ENCODE peak calls at places on chromosomes 7 and 10, in eight cellular contexts. One of them, this sample, is unnamed.

GRCh38 chr10:78155722-78156121 is 122.1 kb downstream of the RPS24 start:
- DNase-seq in H54: no peak
- DNase-seq in IMR-90: no peak
- DNase-seq in uterus: no peak
- DNase-seq in A549: no peak
- DNase-seq in endothelial cell of umbilical vein: no peak
- DNase-seq in esophagus muscularis mucosa: no peak
- DNase-seq in testis: no peak
- DNase-seq in this sample: no peak

GRCh38 chr7:49670991-49671390 is 102.4 kb upstream of the VWC2 start:
- DNase-seq in H54: peak; percentile 37
- DNase-seq in IMR-90: no peak
- DNase-seq in uterus: no peak
- DNase-seq in A549: peak; percentile 40
- DNase-seq in endothelial cell of umbilical vein: no peak
- DNase-seq in esophagus muscularis mucosa: no peak
- DNase-seq in testis: no peak
- DNase-seq in this sample: no peak

GRCh38 chr10:104256335-104257080 is 1.8 kb downstream of the GSTO1 start:
- DNase-seq in H54: no peak
- DNase-seq in IMR-90: no peak
- DNase-seq in uterus: no peak
- DNase-seq in A549: no peak
- DNase-seq in endothelial cell of umbilical vein: peak; percentile 65
- DNase-seq in esophagus muscularis mucosa: no peak
- DNase-seq in testis: no peak
- DNase-seq in this sample: no peak

GRCh38 chr7:27314111-27314510 is 71.5 kb downstream of the EVX1 start:
- DNase-seq in H54: no peak
- DNase-seq in IMR-90: no peak
- DNase-seq in uterus: no peak
- DNase-seq in A549: no peak
- DNase-seq in endothelial cell of umbilical vein: no peak
- DNase-seq in esophagus muscularis mucosa: no peak
- DNase-seq in testis: no peak
- DNase-seq in this sample: no peak

GRCh38 chr7:98958968-98959367 is 80.6 kb downstream of the TRRAP start:
- DNase-seq in H54: no peak
- DNase-seq in IMR-90: no peak
- DNase-seq in uterus: no peak
- DNase-seq in A549: no peak
- DNase-seq in endothelial cell of umbilical vein: no peak
- DNase-seq in esophagus muscularis mucosa: no peak
- DNase-seq in testis: no peak
- DNase-seq in this sample: no peak

GRCh38 chr7:133273221-133273620 is 20.3 kb downstream of the EXOC4 start:
- DNase-seq in H54: no peak
- DNase-seq in IMR-90: no peak
- DNase-seq in uterus: no peak
- DNase-seq in A549: no peak
- DNase-seq in endothelial cell of umbilical vein: no peak
- DNase-seq in esophagus muscularis mucosa: no peak
- DNase-seq in testis: no peak
- DNase-seq in this sample: no peak

GRCh38 chr10:29063806-29064644 is 224.8 kb upstream of the LYZL1 start:
- DNase-seq in H54: no peak
- DNase-seq in IMR-90: peak; percentile 52
- DNase-seq in uterus: no peak
- DNase-seq in A549: peak; percentile 82
- DNase-seq in endothelial cell of umbilical vein: no peak
- DNase-seq in esophagus muscularis mucosa: no peak
- DNase-seq in testis: no peak
- DNase-seq in this sample: no peak

GRCh38 chr7:105661625-105662024 is 80.3 kb upstream of the EFCAB10 start:
- DNase-seq in H54: no peak
- DNase-seq in IMR-90: no peak
- DNase-seq in uterus: no peak
- DNase-seq in A549: no peak
- DNase-seq in endothelial cell of umbilical vein: no peak
- DNase-seq in esophagus muscularis mucosa: no peak
- DNase-seq in testis: no peak
- DNase-seq in this sample: no peak

GRCh38 chr10:23439920-23440875 is 1.3 kb downstream of the OTUD1 start:
- DNase-seq in H54: no peak
- DNase-seq in IMR-90: peak; percentile 37
- DNase-seq in uterus: peak; percentile 18
- DNase-seq in A549: no peak
- DNase-seq in endothelial cell of umbilical vein: peak; percentile 32
- DNase-seq in esophagus muscularis mucosa: no peak
- DNase-seq in testis: peak; percentile 32
- DNase-seq in this sample: no peak

GRCh38 chr10:23437987-23438546 is 808 bp upstream of the OTUD1 start:
- DNase-seq in H54: no peak
- DNase-seq in IMR-90: no peak
- DNase-seq in uterus: no peak
- DNase-seq in A549: no peak
- DNase-seq in endothelial cell of umbilical vein: no peak
- DNase-seq in esophagus muscularis mucosa: no peak
- DNase-seq in testis: no peak
- DNase-seq in this sample: no peak

GRCh38 chr10:23439452-23439919 is 611 bp downstream of the OTUD1 start:
- DNase-seq in H54: no peak
- DNase-seq in IMR-90: no peak
- DNase-seq in uterus: peak; percentile 21
- DNase-seq in A549: no peak
- DNase-seq in endothelial cell of umbilical vein: no peak
- DNase-seq in esophagus muscularis mucosa: no peak
- DNase-seq in testis: no peak
- DNase-seq in this sample: peak; percentile 88

GRCh38 chr10:23435378-23435777 is 3.5 kb upstream of the OTUD1 start:
- DNase-seq in H54: no peak
- DNase-seq in IMR-90: no peak
- DNase-seq in uterus: no peak
- DNase-seq in A549: no peak
- DNase-seq in endothelial cell of umbilical vein: no peak
- DNase-seq in esophagus muscularis mucosa: no peak
- DNase-seq in testis: no peak
- DNase-seq in this sample: no peak

DNA sequence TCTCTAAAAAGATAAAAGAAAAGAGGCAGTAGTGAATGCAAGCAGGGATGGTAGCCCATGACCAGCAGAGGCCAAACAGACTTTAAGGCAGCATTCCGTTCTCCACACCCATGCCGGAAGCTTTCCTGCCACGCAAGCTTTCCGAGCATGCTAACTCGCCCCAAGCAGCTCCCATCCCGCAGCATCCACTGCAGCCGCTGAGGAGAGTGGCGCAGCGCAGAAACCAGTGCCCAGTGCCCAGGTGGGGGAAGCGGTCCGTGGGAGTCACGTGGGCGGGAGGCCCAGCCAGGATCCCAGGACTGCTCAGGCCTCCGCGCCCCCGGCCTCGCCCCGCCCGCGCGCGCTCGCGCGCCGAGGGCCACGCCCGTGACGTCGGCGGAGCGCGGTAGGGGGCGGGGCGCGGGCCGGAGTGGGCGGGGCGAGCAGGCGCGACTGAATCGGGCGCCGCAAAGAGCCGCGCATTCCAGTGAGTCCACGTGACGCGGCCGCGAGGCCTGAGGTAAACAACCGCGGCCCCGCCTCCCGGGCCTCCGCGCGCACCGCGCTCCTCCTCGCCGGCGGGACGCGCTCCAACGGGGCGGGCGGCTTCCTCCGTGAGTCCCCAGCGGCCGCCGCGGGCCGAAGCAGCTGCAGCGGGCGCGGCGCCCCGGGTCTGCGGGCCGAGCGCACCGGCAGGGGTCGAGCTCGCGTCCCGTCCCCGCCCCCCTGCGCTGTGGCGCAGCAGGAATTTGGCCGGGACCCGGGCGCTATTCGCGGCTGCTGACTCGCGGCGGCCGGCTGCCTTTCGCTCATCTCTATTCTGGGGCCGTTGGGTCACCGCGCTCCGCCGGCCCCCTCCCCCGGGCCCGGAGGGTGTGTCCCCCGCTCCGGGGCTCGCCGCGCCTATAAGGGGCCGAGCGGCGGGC is at the start of gene OTUD1:
- DNase-seq in H54: peak; percentile 96
- DNase-seq in IMR-90: peak; percentile 91
- DNase-seq in uterus: peak; percentile 96
- DNase-seq in A549: peak; percentile 91
- DNase-seq in endothelial cell of umbilical vein: peak; percentile 91
- DNase-seq in esophagus muscularis mucosa: peak; percentile 98
- DNase-seq in testis: peak; percentile 98
- DNase-seq in this sample: no peak
- TF ChIP-seq POLR2A in H54: peak; percentile 63
- TF ChIP-seq POLR2A in IMR-90: peak; percentile 52
- TF ChIP-seq POLR2A in uterus: peak; percentile 88
- TF ChIP-seq POLR2A in A549: peak; percentile 65
- TF ChIP-seq POLR2A in endothelial cell of umbilical vein: no peak
- TF ChIP-seq POLR2A in esophagus muscularis mucosa: peak; percentile 53
- TF ChIP-seq POLR2A in testis: no peak
- TF ChIP-seq POLR2A in this sample: peak; percentile 73

GRCh38 chr10:3780766-3781457 is 4.1 kb downstream of the KLF6 start:
- DNase-seq in H54: no peak
- DNase-seq in IMR-90: peak; percentile 14
- DNase-seq in uterus: no peak
- DNase-seq in A549: no peak
- DNase-seq in endothelial cell of umbilical vein: peak; percentile 32
- DNase-seq in esophagus muscularis mucosa: no peak
- DNase-seq in testis: no peak
- DNase-seq in this sample: no peak
- TF ChIP-seq POLR2A in H54: no peak
- TF ChIP-seq POLR2A in IMR-90: no peak
- TF ChIP-seq POLR2A in uterus: no peak
- TF ChIP-seq POLR2A in A549: no peak
- TF ChIP-seq POLR2A in endothelial cell of umbilical vein: peak; percentile 75
- TF ChIP-seq POLR2A in esophagus muscularis mucosa: no peak
- TF ChIP-seq POLR2A in testis: no peak
- TF ChIP-seq POLR2A in this sample: no peak

GRCh38 chr10:6119962-6120361 is 31.1 kb downstream of the RBM17 start:
- DNase-seq in H54: no peak
- DNase-seq in IMR-90: no peak
- DNase-seq in uterus: no peak
- DNase-seq in A549: no peak
- DNase-seq in endothelial cell of umbilical vein: no peak
- DNase-seq in esophagus muscularis mucosa: no peak
- DNase-seq in testis: no peak
- DNase-seq in this sample: no peak

GRCh38 chr10:6115824-6116350 is 27.1 kb downstream of the RBM17 start:
- DNase-seq in H54: no peak
- DNase-seq in IMR-90: peak; percentile 16
- DNase-seq in uterus: no peak
- DNase-seq in A549: no peak
- DNase-seq in endothelial cell of umbilical vein: no peak
- DNase-seq in esophagus muscularis mucosa: no peak
- DNase-seq in testis: no peak
- DNase-seq in this sample: no peak

GRCh38 chr10:6119423-6119822 is 30.6 kb downstream of the RBM17 start:
- DNase-seq in H54: no peak
- DNase-seq in IMR-90: no peak
- DNase-seq in uterus: no peak
- DNase-seq in A549: no peak
- DNase-seq in endothelial cell of umbilical vein: no peak
- DNase-seq in esophagus muscularis mucosa: no peak
- DNase-seq in testis: no peak
- DNase-seq in this sample: no peak

GRCh38 chr10:6116806-6117205 is 28.0 kb downstream of the RBM17 start:
- DNase-seq in H54: no peak
- DNase-seq in IMR-90: no peak
- DNase-seq in uterus: no peak
- DNase-seq in A549: no peak
- DNase-seq in endothelial cell of umbilical vein: no peak
- DNase-seq in esophagus muscularis mucosa: no peak
- DNase-seq in testis: no peak
- DNase-seq in this sample: no peak

DNA sequence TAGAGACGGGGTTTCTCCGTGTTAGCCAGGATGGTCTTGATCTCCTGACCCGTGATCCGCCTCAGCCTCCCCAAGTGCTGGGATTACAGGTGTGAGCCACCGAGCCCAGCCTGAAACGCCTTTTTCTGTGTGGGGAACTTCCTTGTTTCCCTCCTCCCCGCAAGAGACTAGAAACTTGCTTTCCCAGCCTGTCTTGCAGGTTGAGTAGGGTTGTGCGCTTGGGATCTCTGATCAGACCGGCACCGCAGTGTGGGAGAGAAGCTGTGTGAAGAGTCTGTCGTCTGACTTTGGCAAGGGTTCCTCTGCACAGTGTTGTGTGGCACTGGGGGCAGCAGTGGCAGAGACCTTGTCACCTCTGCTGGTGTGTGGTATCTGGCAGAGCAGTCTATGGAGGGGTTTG is 28.9 kb downstream of the RBM17 start:
- DNase-seq in H54: no peak
- DNase-seq in IMR-90: no peak
- DNase-seq in uterus: no peak
- DNase-seq in A549: no peak
- DNase-seq in endothelial cell of umbilical vein: no peak
- DNase-seq in esophagus muscularis mucosa: no peak
- DNase-seq in testis: no peak
- DNase-seq in this sample: no peak
- TF ChIP-seq POLR2A in H54: no peak
- TF ChIP-seq POLR2A in IMR-90: no peak
- TF ChIP-seq POLR2A in uterus: no peak
- TF ChIP-seq POLR2A in A549: no peak
- TF ChIP-seq POLR2A in endothelial cell of umbilical vein: no peak
- TF ChIP-seq POLR2A in esophagus muscularis mucosa: no peak
- TF ChIP-seq POLR2A in testis: no peak
- TF ChIP-seq POLR2A in this sample: no peak

GRCh38 chr10:21049482-21049881 is 152.4 kb upstream of the NEBL start:
- DNase-seq in H54: no peak
- DNase-seq in IMR-90: no peak
- DNase-seq in uterus: no peak
- DNase-seq in A549: no peak
- DNase-seq in endothelial cell of umbilical vein: no peak
- DNase-seq in esophagus muscularis mucosa: no peak
- DNase-seq in testis: no peak
- DNase-seq in this sample: no peak

GRCh38 chr10:21052709-21053104 is 155.6 kb upstream of the NEBL start:
- DNase-seq in H54: no peak
- DNase-seq in IMR-90: no peak
- DNase-seq in uterus: no peak
- DNase-seq in A549: no peak
- DNase-seq in endothelial cell of umbilical vein: no peak
- DNase-seq in esophagus muscularis mucosa: no peak
- DNase-seq in testis: no peak
- DNase-seq in this sample: no peak

GRCh38 chr10:21053953-21054352 is 156.8 kb upstream of the NEBL start:
- DNase-seq in H54: no peak
- DNase-seq in IMR-90: no peak
- DNase-seq in uterus: no peak
- DNase-seq in A549: no peak
- DNase-seq in endothelial cell of umbilical vein: no peak
- DNase-seq in esophagus muscularis mucosa: no peak
- DNase-seq in testis: no peak
- DNase-seq in this sample: no peak

GRCh38 chr10:21055339-21056135 is 158.4 kb upstream of the NEBL start:
- DNase-seq in H54: no peak
- DNase-seq in IMR-90: no peak
- DNase-seq in uterus: no peak
- DNase-seq in A549: no peak
- DNase-seq in endothelial cell of umbilical vein: no peak
- DNase-seq in esophagus muscularis mucosa: no peak
- DNase-seq in testis: no peak
- DNase-seq in this sample: no peak

DNA sequence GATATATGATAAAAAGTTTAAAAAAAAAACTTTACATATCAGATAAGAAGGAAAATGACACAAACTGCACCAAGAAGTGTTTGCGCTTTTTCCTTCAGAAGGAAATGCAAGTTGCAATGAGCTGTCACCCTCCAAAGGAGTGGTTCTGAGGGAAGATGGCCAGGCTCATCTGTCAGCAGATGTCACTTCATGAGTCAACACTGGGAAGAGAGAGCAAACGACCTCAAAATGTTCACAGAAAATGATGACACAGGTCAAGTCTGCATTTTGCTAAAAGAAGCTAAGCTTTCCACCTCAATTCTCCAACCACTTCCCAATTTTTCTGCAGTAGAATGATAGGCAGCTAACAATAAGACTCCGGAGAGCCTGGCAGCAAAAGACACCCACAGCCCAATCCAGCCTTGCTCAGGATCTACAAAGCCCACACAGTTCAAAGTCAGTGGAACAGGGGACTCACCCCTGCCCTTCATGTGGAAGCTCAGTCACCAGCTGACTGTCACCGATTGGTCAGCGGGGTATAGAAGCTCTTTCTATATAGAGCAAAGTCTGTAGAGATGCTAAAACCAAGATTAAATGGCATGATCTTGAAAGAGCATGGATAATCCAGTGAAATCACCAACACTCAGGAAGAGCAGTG is 155.1 kb upstream of the NEBL start:
- DNase-seq in H54: no peak
- DNase-seq in IMR-90: no peak
- DNase-seq in uterus: no peak
- DNase-seq in A549: no peak
- DNase-seq in endothelial cell of umbilical vein: no peak
- DNase-seq in esophagus muscularis mucosa: no peak
- DNase-seq in testis: no peak
- DNase-seq in this sample: no peak
- TF ChIP-seq POLR2A in H54: no peak
- TF ChIP-seq POLR2A in IMR-90: no peak
- TF ChIP-seq POLR2A in uterus: no peak
- TF ChIP-seq POLR2A in A549: no peak
- TF ChIP-seq POLR2A in endothelial cell of umbilical vein: no peak
- TF ChIP-seq POLR2A in esophagus muscularis mucosa: no peak
- TF ChIP-seq POLR2A in testis: no peak
- TF ChIP-seq POLR2A in this sample: no peak

This sample was measured in vagina.